ENCODE peak calls at places on chromosome 3, in ten cellular contexts. C is cerebellum, K is aorta, N is HEK293T, U is NCI-H1105, D is iPS-NIHi11, O is Ammon's horn, H is NCI-H774, T is tibial artery, L is bronchial epithelial cell. I is an unnamed sample.

GRCh38 chr3:23916152-23916885 is 471 bp downstream of the NKIRAS1 start:
- DNase-seq in N (no peak), U (no peak), D (peak), T (no peak), L (no peak), H (no peak), C (no peak), O (no peak), K (no peak), I (no peak)

GRCh38 chr3:112086018-112086854 is at the start of gene C3orf52:
- DNase-seq in T (peak), O (peak), H (peak), C (peak), U (peak), N (peak), D (peak), K (peak), L (peak), I (peak)

GRCh38 chr3:86969500-86970189 is 21.3 kb downstream of the VGLL3 start:
- DNase-seq in O (peak), D (peak), L (peak), U (no peak), T (no peak), K (no peak), C (no peak), H (no peak), N (peak), I (peak)

GRCh38 chr3:134892317-134892716 is 97.3 kb downstream of the EPHB1 start:
- DNase-seq in D (no peak), T (no peak), U (no peak), N (no peak), O (no peak), K (no peak), H (no peak), L (no peak), C (no peak), I (no peak)

GRCh38 chr3:5022966-5023776 is 43.9 kb downstream of the BHLHE40 start:
- DNase-seq in K (peak), D (peak), H (no peak), T (no peak), C (peak), L (peak), N (no peak), O (no peak), U (no peak), I (peak)

GRCh38 chr3:435161-435560 is 238.6 kb downstream of the CHL1 start:
- DNase-seq in U (no peak), T (no peak), L (peak), K (no peak), D (no peak), N (no peak), H (no peak), O (no peak), C (no peak), I (no peak)

GRCh38 chr3:5056005-5056391 is 66.1 kb upstream of the ARL8B start:
- DNase-seq in H (no peak), C (no peak), D (no peak), T (no peak), U (no peak), L (no peak), N (no peak), O (no peak), K (no peak), I (no peak)

GRCh38 chr3:165463546-165463945 is 267.4 kb upstream of the SLITRK3 start:
- DNase-seq in K (no peak), C (no peak), O (no peak), H (no peak), U (no peak), T (no peak), N (no peak), D (no peak), L (no peak), I (no peak)

GRCh38 chr3:114848087-114848486 is 299.0 kb downstream of the ZBTB20 start:
- DNase-seq in T (no peak), D (no peak), K (no peak), N (no peak), H (no peak), C (peak), L (no peak), U (no peak), O (peak), I (peak)

GRCh38 chr3:95460274-95460673 is 1354.1 kb upstream of the EPHA6 start:
- DNase-seq in O (peak), U (no peak), C (peak), L (no peak), K (no peak), H (no peak), T (no peak), D (no peak), N (no peak), I (peak)

GRCh38 chr3:114706591-114707224 is 412.9 kb downstream of the TIGIT start:
- DNase-seq in U (no peak), N (peak), C (no peak), H (no peak), K (no peak), D (no peak), T (no peak), O (no peak), L (peak), I (no peak)

GRCh38 chr3:42036483-42036823 is 54.7 kb upstream of the TRAK1 start:
- DNase-seq in K (no peak), L (peak), H (no peak), N (no peak), C (no peak), D (no peak), O (no peak), U (no peak), T (no peak), I (no peak)

GRCh38 chr3:38382506-38383080 is 36.0 kb downstream of the XYLB start:
- DNase-seq in U (no peak), C (no peak), T (no peak), O (no peak), D (no peak), N (no peak), L (no peak), K (no peak), H (no peak), I (no peak)

GRCh38 chr3:10224794-10225660 is 23.2 kb upstream of the TATDN2 start:
- DNase-seq in D (peak), K (peak), O (peak), U (peak), L (peak), N (peak), C (peak), T (peak), H (peak), I (peak)

GRCh38 chr3:18445421-18446066 is 20.4 kb upstream of the SATB1 start:
- DNase-seq in O (peak), T (no peak), C (no peak), N (no peak), L (no peak), K (no peak), H (no peak), D (no peak), U (no peak), I (no peak)

GRCh38 chr3:128598884-128599664 is 51.5 kb downstream of the RPN1 start:
- DNase-seq in N (no peak), U (no peak), H (no peak), T (no peak), L (no peak), O (no peak), K (no peak), D (no peak), C (no peak), I (no peak)

GRCh38 chr3:30285188-30286006 is 321.0 kb upstream of the TGFBR2 start:
- DNase-seq in L (no peak), C (no peak), N (no peak), U (no peak), T (no peak), H (no peak), K (no peak), O (no peak), D (no peak), I (no peak)

GRCh38 chr3:123817413-123817812 is 66.7 kb downstream of the MYLK start:
- DNase-seq in C (no peak), O (no peak), D (no peak), U (no peak), H (no peak), T (no peak), L (no peak), N (no peak), K (no peak), I (no peak)